ENCODE peak calls at places on chromosomes 13 and 19, in ten cellular contexts. B is WTC11; H is myocyte; R is hypothalamus; F is mesenteric fat pad; U is CD8-positive, alpha-beta memory T cell; Y is stimulated activated CD8-positive, alpha-beta memory T cell treated with anti-CD3 and anti-CD28 coated beads, Interleukin-7, amount 100 ng/mL, for 24 hours; V is Panc1; X is fibroblast of lung; I is HTR-8/SVneo. T is an unnamed sample.

GRCh38 chr19:49889038-49889686 is 7.5 kb downstream of the IL4I1 start:
- DNase-seq in B (no peak), H (no peak), R (no peak), F (no peak), U (no peak), Y (no peak), V (no peak), X (no peak), I (no peak), T (no peak)

GRCh38 chr19:1108291-1109031 is 4.7 kb downstream of the GPX4 start:
- DNase-seq in B (no peak), H (no peak), R (no peak), F (no peak), U (no peak), Y (no peak), V (no peak), X (no peak), I (no peak), T (no peak)

GRCh38 chr13:76790519-76791289 is 95.5 kb downstream of the KCTD12 start:
- DNase-seq in B (no peak), H (no peak), R (no peak), F (no peak), U (no peak), Y (no peak), V (no peak), X (no peak), I (no peak), T (peak; percentile 39)

GRCh38 chr13:28329395-28330158 is 165.4 kb downstream of the FLT1 start:
- DNase-seq in B (no peak), H (no peak), R (peak; percentile 6), F (no peak), U (no peak), Y (no peak), V (no peak), X (peak; percentile 85), I (no peak), T (no peak)

GRCh38 chr13:110308377-110309158 is 1.5 kb downstream of the COL4A2 start:
- DNase-seq in B (peak; percentile 48), H (peak; percentile 50), R (no peak), F (peak; percentile 51), U (no peak), Y (no peak), V (no peak), X (peak; percentile 61), I (no peak), T (no peak)

GRCh38 chr13:27005976-27006518 is 165.6 kb downstream of the USP12 start:
- DNase-seq in B (no peak), H (no peak), R (no peak), F (no peak), U (no peak), Y (no peak), V (no peak), X (no peak), I (no peak), T (no peak)

GRCh38 chr13:50466554-50466953 is 376.9 kb downstream of the DLEU7 start:
- DNase-seq in B (no peak), H (no peak), R (no peak), F (no peak), U (no peak), Y (no peak), V (no peak), X (no peak), I (no peak), T (no peak)

GRCh38 chr13:33016414-33017409 is at the start of gene KL:
- DNase-seq in B (peak; percentile 56), H (no peak), R (no peak), F (no peak), U (no peak), Y (no peak), V (no peak), X (no peak), I (no peak), T (no peak)

GRCh38 chr13:110131424-110131823 is 175.5 kb downstream of the COL4A1 start:
- DNase-seq in B (no peak), H (no peak), R (no peak), F (no peak), U (no peak), Y (no peak), V (no peak), X (no peak), I (no peak), T (no peak)

GRCh38 chr13:40484981-40485380 is 181.5 kb downstream of the FOXO1 start:
- DNase-seq in B (no peak), H (no peak), R (no peak), F (no peak), U (no peak), Y (no peak), V (no peak), X (no peak), I (no peak), T (no peak)

GRCh38 chr19:31277516-31277915 is 71.7 kb downstream of the TSHZ3 start:
- DNase-seq in B (no peak), H (no peak), R (no peak), F (no peak), U (no peak), Y (no peak), V (no peak), X (no peak), I (no peak), T (no peak)

GRCh38 chr13:36973621-36974268 is 25.4 kb downstream of the ALG5 start:
- DNase-seq in B (no peak), H (no peak), R (no peak), F (no peak), U (no peak), Y (no peak), V (no peak), X (no peak), I (no peak), T (no peak)

GRCh38 chr13:73677041-73677589 is 457.1 kb downstream of the KLF12 start:
- DNase-seq in B (no peak), H (no peak), R (no peak), F (no peak), U (no peak), Y (no peak), V (no peak), X (peak; percentile 10), I (peak; percentile 3), T (no peak)

GRCh38 chr19:29714953-29715694 is at the start of gene C19orf12:
- DNase-seq in B (peak; percentile 61), H (peak; percentile 69), R (peak; percentile 50), F (no peak), U (peak; percentile 52), Y (peak; percentile 35), V (no peak), X (peak; percentile 41), I (peak; percentile 48), T (peak; percentile 73)

GRCh38 chr13:109691689-109692088 is 94.7 kb downstream of the IRS2 start:
- DNase-seq in B (no peak), H (no peak), R (no peak), F (no peak), U (no peak), Y (no peak), V (no peak), X (no peak), I (no peak), T (no peak)

GRCh38 chr19:43474986-43475705 is 9.7 kb upstream of the LYPD3 start:
- DNase-seq in B (peak; percentile 99), H (no peak), R (peak; percentile 88), F (peak; percentile 98), U (peak; percentile 91), Y (peak; percentile 96), V (peak; percentile 54), X (peak; percentile 95), I (peak; percentile 82), T (peak; percentile 62)

GRCh38 chr13:34044660-34045080 is 226.7 kb downstream of the RFC3 start:
- DNase-seq in B (no peak), H (peak; percentile 46), R (no peak), F (no peak), U (no peak), Y (no peak), V (peak; percentile 5), X (peak; percentile 78), I (peak; percentile 25), T (no peak)

GRCh38 chr19:14347999-14348889 is 33.0 kb upstream of the ADGRE5 start:
- DNase-seq in B (peak; percentile 80), H (peak; percentile 45), R (peak; percentile 38), F (peak; percentile 93), U (peak; percentile 56), Y (peak; percentile 42), V (no peak), X (peak; percentile 42), I (peak; percentile 89), T (peak; percentile 78)

GRCh38 chr19:38035515-38036495 is 128.8 kb downstream of the SIPA1L3 start:
- DNase-seq in B (no peak), H (peak; percentile 65), R (no peak), F (no peak), U (no peak), Y (no peak), V (no peak), X (no peak), I (no peak), T (no peak)

GRCh38 chr13:24066405-24067292 is 93.9 kb upstream of the SPATA13 start:
- DNase-seq in B (no peak), H (no peak), R (no peak), F (no peak), U (no peak), Y (no peak), V (no peak), X (no peak), I (no peak), T (no peak)

GRCh38 chr13:80338781-80339577 is 1.9 kb downstream of the SPRY2 start:
- DNase-seq in B (peak; percentile 72), H (peak; percentile 88), R (peak; percentile 71), F (no peak), U (no peak), Y (no peak), V (no peak), X (peak; percentile 81), I (peak; percentile 42), T (peak; percentile 75)

GRCh38 chr13:41941174-41941573 is 19.7 kb downstream of the VWA8 start:
- DNase-seq in B (no peak), H (no peak), R (no peak), F (no peak), U (no peak), Y (no peak), V (no peak), X (no peak), I (no peak), T (no peak)

GRCh38 chr13:37475966-37476365 is 122.6 kb downstream of the POSTN start:
- DNase-seq in B (no peak), H (no peak), R (no peak), F (no peak), U (no peak), Y (no peak), V (no peak), X (no peak), I (no peak), T (no peak)

GRCh38 chr19:3276341-3276799 is 51.9 kb downstream of the CELF5 start:
- DNase-seq in B (peak; percentile 98), H (no peak), R (no peak), F (no peak), U (peak; percentile 50), Y (peak; percentile 16), V (no peak), X (no peak), I (peak; percentile 73), T (no peak)

GRCh38 chr13:50576156-50576555 is 267.3 kb downstream of the DLEU7 start:
- DNase-seq in B (no peak), H (peak; percentile 98), R (no peak), F (no peak), U (no peak), Y (no peak), V (no peak), X (no peak), I (no peak), T (no peak)

GRCh38 chr13:91647361-91647970 is 249.0 kb downstream of the GPC5 start:
- DNase-seq in B (peak; percentile 84), H (no peak), R (no peak), F (no peak), U (no peak), Y (no peak), V (peak; percentile 2), X (peak; percentile 81), I (no peak), T (no peak)

GRCh38 chr13:25489238-25489637 is 117.5 kb downstream of the ATP8A2 start:
- DNase-seq in B (no peak), H (peak; percentile 10), R (no peak), F (no peak), U (no peak), Y (no peak), V (no peak), X (no peak), I (no peak), T (peak; percentile 86)

GRCh38 chr13:57787058-57787791 is 155.7 kb downstream of the PCDH17 start:
- DNase-seq in B (peak; percentile 36), H (no peak), R (no peak), F (no peak), U (no peak), Y (no peak), V (no peak), X (no peak), I (no peak), T (no peak)

T was measured in cerebellum.